ENCODE peak calls at places on chromosomes 16 and 17, in five cellular contexts. Z, P, G, Y and D are unnamed samples.
A peak's percentile ranks its signal among the peaks of the same experiment; 100 is the strongest.

GRCh38 chr17:65389956-65390355 is 171.5 kb downstream of the AXIN2 start:
- DNase-seq in Z (no peak), P (no peak), G (no peak), Y (no peak), D (no peak)

GRCh38 chr16:3468501-3468900 is 25.0 kb downstream of the NAA60 start:
- DNase-seq in Z (no peak), P (no peak), G (no peak), Y (no peak), D (no peak)

GRCh38 chr17:76124582-76125390 is 16.3 kb downstream of the FOXJ1 start:
- DNase-seq in Z (no peak), P (no peak), G (no peak), Y (no peak), D (no peak)

GRCh38 chr16:88405325-88406060 is 22.7 kb downstream of the ZNF469 start:
- DNase-seq in Z (no peak), P (no peak), G (no peak), Y (no peak), D (no peak)

GRCh38 chr17:1324201-1324750 is 44.8 kb downstream of the TRARG1 start:
- DNase-seq in Z (no peak), P (no peak), G (no peak), Y (no peak), D (no peak)

GRCh38 chr17:2063306-2064146 is 8.6 kb downstream of the HIC1 start:
- DNase-seq in Z (no peak), P (no peak), G (no peak), Y (no peak), D (no peak)

GRCh38 chr17:41939044-41939695 is 8.8 kb downstream of the ODAD4 start:
- DNase-seq in Z (no peak), P (no peak), G (peak; percentile 53), Y (no peak), D (no peak)

GRCh38 chr17:70653850-70654249 is 484.5 kb downstream of the KCNJ2 start:
- DNase-seq in Z (no peak), P (no peak), G (no peak), Y (no peak), D (no peak)